ENCODE peak calls at places on chromosomes 5 and 9, in seven cellular contexts. Q, A, H, D, T, W and Y are unnamed samples.

GRCh38 chr5:89435347-89435746 is 552.4 kb upstream of the MEF2C start:
- DNase-seq in Q (no peak), D (no peak), A (no peak), W (no peak), H (no peak), T (peak; percentile 93), Y (no peak)

GRCh38 chr5:9877473-9877872 is 247.3 kb upstream of the TAS2R1 start:
- DNase-seq in H (no peak), D (no peak), Q (no peak), W (no peak), A (no peak), T (no peak), Y (no peak)

GRCh38 chr9:89996717-89997116 is 391.9 kb downstream of the GADD45G start:
- DNase-seq in Q (no peak), W (no peak), A (no peak), D (no peak), H (no peak), T (no peak), Y (peak; percentile 14)

GRCh38 chr5:1057841-1058548 is 49.4 kb downstream of the NKD2 start:
- DNase-seq in Q (no peak), D (no peak), A (no peak), H (no peak), T (no peak), W (no peak), Y (no peak)

GRCh38 chr5:112684737-112685136 is 52.9 kb upstream of the APC start:
- DNase-seq in Q (peak; percentile 57), A (peak; percentile 67), W (no peak), T (no peak), H (no peak), D (no peak), Y (peak; percentile 29)

GRCh38 chr5:138905541-138905940 is 30.4 kb upstream of the LRRTM2 start:
- DNase-seq in D (no peak), A (peak; percentile 71), Q (peak; percentile 45), W (no peak), H (no peak), T (no peak), Y (no peak)

GRCh38 chr5:178394074-178394473 is 161.5 kb upstream of the PHYKPL start:
- DNase-seq in T (no peak), D (peak; percentile 31), W (peak; percentile 42), H (no peak), Q (no peak), A (no peak), Y (no peak)

GRCh38 chr9:86324308-86324707 is 29.9 kb downstream of the TUT7 start:
- DNase-seq in Q (no peak), A (peak; percentile 66), D (no peak), W (no peak), T (peak; percentile 9), H (no peak), Y (no peak)

GRCh38 chr5:109347252-109347888 is 62.4 kb downstream of the PJA2 start:
- DNase-seq in Q (no peak), A (no peak), W (peak; percentile 43), D (no peak), T (no peak), H (no peak), Y (no peak)

GRCh38 chr9:6782378-6782777 is 24.6 kb downstream of the KDM4C start:
- DNase-seq in D (no peak), H (no peak), W (no peak), Q (no peak), A (no peak), T (no peak), Y (no peak)

GRCh38 chr5:151005187-151005974 is 15.0 kb upstream of the GPX3 start:
- DNase-seq in W (no peak), A (no peak), H (no peak), T (no peak), D (no peak), Q (no peak), Y (no peak)

GRCh38 chr9:126376903-126377342 is 50.3 kb downstream of the MVB12B start:
- DNase-seq in H (peak; percentile 40), D (no peak), Q (no peak), A (no peak), T (no peak), W (no peak), Y (no peak)

GRCh38 chr9:114089206-114089840 is 9.8 kb downstream of the KIF12 start:
- DNase-seq in D (peak; percentile 39), W (no peak), Q (no peak), A (no peak), T (no peak), H (no peak), Y (no peak)

GRCh38 chr5:141121985-141122384 is 367 bp downstream of the PCDHB4 start:
- DNase-seq in W (peak; percentile 15), Q (no peak), H (no peak), D (no peak), A (no peak), T (no peak), Y (no peak)

GRCh38 chr5:141127305-141127704 is 5.7 kb downstream of the PCDHB4 start:
- DNase-seq in Q (no peak), D (no peak), H (no peak), A (no peak), W (no peak), T (no peak), Y (no peak)

DNA sequence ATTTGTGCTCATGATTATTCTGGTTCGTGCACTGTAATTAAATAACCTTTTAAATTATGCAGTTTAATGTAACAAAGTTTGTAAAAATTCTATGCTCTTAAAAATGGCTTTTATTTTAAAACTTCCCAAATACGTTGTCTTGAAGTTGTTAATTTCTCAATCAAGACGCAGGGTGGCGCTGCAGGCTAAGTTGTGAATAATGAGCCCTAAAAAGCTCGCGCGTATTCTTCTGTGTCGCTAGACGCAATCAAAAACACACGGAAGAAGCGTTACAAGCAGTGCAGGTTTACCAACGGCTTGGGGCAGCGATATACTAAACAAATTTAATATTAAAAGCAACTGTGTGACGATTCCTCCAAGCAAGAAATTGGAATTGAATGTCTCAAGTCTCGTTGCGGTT is at the start of gene PCDHB4:
- DNase-seq in A (peak; percentile 25), Q (no peak), H (no peak), D (no peak), W (peak; percentile 12), T (no peak), Y (no peak)
- TF ChIP-seq CTCF in A (peak; percentile 7), Q (no peak), H (no peak), D (no peak), W (peak; percentile 34), T (no peak), Y (no peak)

DNA sequence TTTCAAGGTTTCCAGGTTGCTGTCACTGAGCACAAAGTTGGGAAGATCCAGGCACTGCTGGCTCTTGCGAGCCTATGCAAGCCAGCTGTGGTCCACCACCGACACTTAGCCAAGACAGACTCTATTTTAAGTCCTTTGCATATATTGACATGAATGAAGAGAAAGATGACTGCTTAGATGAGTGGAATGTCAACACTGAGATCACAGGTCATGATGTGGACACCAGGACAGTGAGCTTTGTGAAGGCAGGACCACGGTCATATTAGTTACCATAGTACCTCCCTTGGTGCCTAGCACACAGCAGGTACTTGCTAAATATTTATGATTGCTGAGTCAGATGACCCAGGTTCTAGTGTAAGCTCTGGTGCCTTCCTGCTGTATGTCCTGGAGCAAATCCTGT is 217.0 kb downstream of the PAPPA start:
- DNase-seq in A (no peak), W (no peak), T (no peak), H (no peak), Q (no peak), D (no peak), Y (no peak)
- TF ChIP-seq CTCF in A (no peak), W (no peak), T (no peak), H (no peak), Q (no peak), D (no peak), Y (no peak)

DNA sequence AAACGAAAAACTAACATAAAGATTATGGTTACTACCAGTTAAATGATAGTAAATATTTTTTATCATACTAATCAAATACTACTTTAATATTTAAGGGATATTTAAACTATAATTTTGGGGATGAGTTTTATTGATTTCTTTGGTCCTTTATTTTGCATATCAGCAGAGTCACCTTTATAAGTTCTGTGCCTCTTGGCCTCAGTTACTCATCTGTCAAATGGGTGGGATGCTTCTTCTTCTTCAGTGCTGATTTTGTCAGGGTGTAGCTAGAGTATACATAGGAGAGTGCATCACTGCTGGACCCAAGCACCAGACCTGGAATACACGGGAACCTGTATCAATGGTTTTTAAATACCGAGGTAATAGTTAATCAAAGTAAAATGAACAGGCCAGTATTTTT is 5.6 kb downstream of the ENTREP1 start:
- DNase-seq in T (no peak), D (no peak), Q (no peak), H (no peak), A (no peak), W (no peak), Y (no peak)
- TF ChIP-seq CTCF in T (no peak), D (no peak), Q (no peak), H (no peak), A (no peak), W (no peak), Y (no peak)

DNA sequence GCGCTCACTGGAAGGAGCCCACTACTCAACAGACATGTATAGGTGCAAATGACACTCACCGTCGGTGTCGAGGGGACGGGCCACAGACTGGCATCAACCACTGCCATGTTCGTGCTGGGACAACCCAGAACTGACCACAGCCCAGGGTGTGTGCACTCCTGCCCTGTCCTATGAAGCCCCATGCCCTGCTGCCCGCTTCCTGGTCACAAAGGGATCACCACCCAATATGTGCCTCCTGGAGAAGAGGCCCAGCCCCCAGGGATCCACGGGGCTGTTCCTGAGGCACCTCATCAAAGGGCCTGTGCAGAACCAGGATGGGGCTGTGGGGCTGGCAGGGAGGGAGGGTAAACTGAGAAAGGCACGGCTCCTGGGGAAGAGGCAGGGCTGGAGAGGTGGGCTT is 43.1 kb downstream of the PRRT1B start:
- DNase-seq in Q (no peak), W (no peak), A (no peak), T (no peak), D (peak; percentile 44), H (no peak), Y (no peak)
- TF ChIP-seq CTCF in Q (no peak), W (no peak), A (no peak), T (no peak), D (no peak), H (no peak), Y (no peak)

DNA sequence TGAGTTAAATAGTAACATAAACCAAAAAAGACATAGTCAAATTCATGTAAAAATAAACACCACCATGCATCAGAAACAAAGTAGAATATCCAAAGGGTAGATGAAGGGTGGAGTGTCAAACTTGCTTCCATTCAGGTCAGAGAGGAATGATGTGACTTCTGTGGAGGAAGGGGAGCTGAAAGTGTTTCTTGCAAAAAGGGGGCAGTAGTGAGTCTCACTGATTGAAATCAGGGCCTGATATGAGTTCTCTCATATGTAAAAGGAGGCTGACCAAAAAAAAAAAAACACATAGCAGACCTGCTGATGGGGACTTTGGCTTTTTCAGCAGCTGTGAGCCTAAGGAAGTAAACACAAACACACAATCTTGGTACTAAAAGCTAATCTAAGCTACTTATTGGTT is 38.8 kb upstream of the RGMB start:
- DNase-seq in T (no peak), A (no peak), W (no peak), H (no peak), D (no peak), Q (no peak), Y (peak; percentile 2)
- TF ChIP-seq CTCF in T (no peak), A (no peak), W (no peak), H (no peak), D (no peak), Q (peak; percentile 9), Y (peak; percentile 46)